ENCODE peak calls at places on chromosomes 12 and 14, in seven cellular contexts. G, Y, S, C, R, A and X are unnamed samples.

GRCh38 chr12:125220404-125221273 is 155.4 kb downstream of the AACS start:
- DNase-seq in G (peak; percentile 89), Y (peak; percentile 5), S (no peak), C (no peak), R (no peak), A (no peak), X (peak; percentile 25)

GRCh38 chr12:4518106-4518728 is 20.5 kb upstream of the RAD51AP1 start:
- DNase-seq in G (no peak), Y (peak; percentile 89), S (no peak), C (no peak), R (peak; percentile 81), A (no peak), X (peak; percentile 17)

GRCh38 chr12:122422769-122423257 is 344 bp upstream of the CLIP1 start:
- DNase-seq in G (peak; percentile 30), Y (peak; percentile 64), S (no peak), C (no peak), R (peak; percentile 54), A (peak; percentile 14), X (peak; percentile 60)

GRCh38 chr14:104069541-104069940 is 16.0 kb upstream of the ASPG start:
- DNase-seq in G (no peak), Y (no peak), S (no peak), C (no peak), R (no peak), A (no peak), X (no peak)

GRCh38 chr12:79927772-79928474 is 7.0 kb downstream of the PPP1R12A start:
- DNase-seq in G (no peak), Y (no peak), S (peak; percentile 34), C (no peak), R (peak; percentile 23), A (peak; percentile 19), X (no peak)

GRCh38 chr12:5022030-5022429 is 21.6 kb upstream of the KCNA5 start:
- DNase-seq in G (no peak), Y (no peak), S (no peak), C (no peak), R (peak; percentile 18), A (no peak), X (no peak)

GRCh38 chr12:30993766-30994165 is 67.2 kb downstream of the TSPAN11 start:
- DNase-seq in G (no peak), Y (no peak), S (no peak), C (no peak), R (no peak), A (no peak), X (no peak)

GRCh38 chr12:19130224-19131019 is 889 bp downstream of the PLEKHA5 start:
- DNase-seq in G (peak; percentile 45), Y (peak; percentile 45), S (peak; percentile 22), C (peak; percentile 30), R (no peak), A (peak; percentile 9), X (peak; percentile 47)

GRCh38 chr12:131929530-131930456 is 717 bp downstream of the PUS1 start:
- DNase-seq in G (no peak), Y (no peak), S (no peak), C (no peak), R (peak; percentile 10), A (no peak), X (peak; percentile 36)

GRCh38 chr12:31815096-31815495 is 86.3 kb upstream of the AMN1 start:
- DNase-seq in G (no peak), Y (no peak), S (no peak), C (no peak), R (no peak), A (no peak), X (no peak)

GRCh38 chr14:58574623-58575022 is 63.1 kb upstream of the DACT1 start:
- DNase-seq in G (no peak), Y (no peak), S (no peak), C (no peak), R (no peak), A (no peak), X (no peak)

GRCh38 chr14:61716956-61717355 is 21.6 kb downstream of the HIF1A start:
- DNase-seq in G (no peak), Y (no peak), S (no peak), C (no peak), R (no peak), A (no peak), X (no peak)

GRCh38 chr12:49976547-49976946 is 3.8 kb downstream of the AQP6 start:
- DNase-seq in G (no peak), Y (no peak), S (no peak), C (no peak), R (no peak), A (no peak), X (no peak)

GRCh38 chr12:51192284-51192671 is 19.3 kb upstream of the TFCP2 start:
- DNase-seq in G (no peak), Y (no peak), S (no peak), C (no peak), R (no peak), A (no peak), X (no peak)

GRCh38 chr12:114780746-114781399 is 96.9 kb upstream of the TBX3 start:
- DNase-seq in G (no peak), Y (no peak), S (no peak), C (no peak), R (no peak), A (no peak), X (no peak)

GRCh38 chr14:98959410-98959809 is 312.6 kb downstream of the BCL11B start:
- DNase-seq in G (no peak), Y (no peak), S (no peak), C (no peak), R (no peak), A (no peak), X (no peak)

GRCh38 chr12:58588771-58589170 is 331.5 kb downstream of the LRIG3 start:
- DNase-seq in G (no peak), Y (no peak), S (no peak), C (no peak), R (peak; percentile 81), A (no peak), X (no peak)

GRCh38 chr14:91302391-91302790 is 57.9 kb upstream of the GPR68 start:
- DNase-seq in G (no peak), Y (no peak), S (peak; percentile 66), C (no peak), R (no peak), A (no peak), X (no peak)